ENCODE peak calls at places on chromosomes 6 and 20, in four cellular contexts. One of them, this sample, is unnamed.

GRCh38 chr6:29561091-29561490 is 1.6 kb upstream of the UBD start:
- DNase-seq in fibroblast of the aortic adventitia: no peak
- DNase-seq in pancreas: no peak
- DNase-seq in lung: no peak
- DNase-seq in this sample: no peak

GRCh38 chr6:139473239-139473701 is 98.8 kb upstream of the CITED2 start:
- DNase-seq in fibroblast of the aortic adventitia: peak
- DNase-seq in lung: no peak
- DNase-seq in pancreas: peak
- DNase-seq in this sample: no peak

GRCh38 chr6:103017878-103018277 is 1624.4 kb downstream of the GRIK2 start:
- DNase-seq in fibroblast of the aortic adventitia: no peak
- DNase-seq in pancreas: no peak
- DNase-seq in lung: no peak
- DNase-seq in this sample: no peak

GRCh38 chr6:113120577-113121285 is 736.4 kb upstream of the MARCKS start:
- DNase-seq in fibroblast of the aortic adventitia: peak
- DNase-seq in lung: no peak
- DNase-seq in pancreas: no peak
- DNase-seq in this sample: no peak

GRCh38 chr20:14431568-14431967 is 94.2 kb upstream of the FLRT3 start:
- DNase-seq in pancreas: no peak
- DNase-seq in lung: no peak
- DNase-seq in fibroblast of the aortic adventitia: no peak
- DNase-seq in this sample: no peak

GRCh38 chr6:131754715-131755567 is 44.1 kb upstream of the CTAGE9 start:
- DNase-seq in pancreas: no peak
- DNase-seq in lung: no peak
- DNase-seq in fibroblast of the aortic adventitia: no peak
- DNase-seq in this sample: no peak

GRCh38 chr20:51750037-51750769 is 18.0 kb downstream of the ATP9A start:
- DNase-seq in pancreas: peak
- DNase-seq in lung: peak
- DNase-seq in fibroblast of the aortic adventitia: peak
- DNase-seq in this sample: peak

GRCh38 chr6:169803291-169803811 is 51.9 kb downstream of the ERMARD start:
- DNase-seq in lung: peak
- DNase-seq in fibroblast of the aortic adventitia: no peak
- DNase-seq in pancreas: peak
- DNase-seq in this sample: no peak

GRCh38 chr20:15011631-15012030 is 674.2 kb upstream of the FLRT3 start:
- DNase-seq in pancreas: no peak
- DNase-seq in lung: no peak
- DNase-seq in fibroblast of the aortic adventitia: no peak
- DNase-seq in this sample: no peak

GRCh38 chr6:35919827-35920751 is 809 bp downstream of the SRPK1 start:
- DNase-seq in fibroblast of the aortic adventitia: peak
- DNase-seq in pancreas: peak
- DNase-seq in lung: peak
- DNase-seq in this sample: peak

GRCh38 chr6:43269273-43270007 is 26.2 kb downstream of the TTBK1 start:
- DNase-seq in pancreas: peak
- DNase-seq in fibroblast of the aortic adventitia: no peak
- DNase-seq in lung: no peak
- DNase-seq in this sample: peak

GRCh38 chr6:91697010-91697694 is 1110.3 kb upstream of the MAP3K7 start:
- DNase-seq in pancreas: no peak
- DNase-seq in lung: no peak
- DNase-seq in fibroblast of the aortic adventitia: no peak
- DNase-seq in this sample: no peak

GRCh38 chr6:90496617-90497016 is 90.3 kb downstream of the MAP3K7 start:
- DNase-seq in fibroblast of the aortic adventitia: no peak
- DNase-seq in pancreas: no peak
- DNase-seq in lung: no peak
- DNase-seq in this sample: no peak

GRCh38 chr20:51586005-51586440 is 43.5 kb upstream of the NFATC2 start:
- DNase-seq in fibroblast of the aortic adventitia: peak
- DNase-seq in pancreas: no peak
- DNase-seq in lung: no peak
- DNase-seq in this sample: no peak

GRCh38 chr20:35551485-35551884 is 9.6 kb downstream of the ERGIC3 start:
- DNase-seq in fibroblast of the aortic adventitia: no peak
- DNase-seq in lung: no peak
- DNase-seq in pancreas: no peak
- DNase-seq in this sample: no peak

GRCh38 chr20:478949-479429 is 16.7 kb upstream of the TBC1D20 start:
- DNase-seq in pancreas: no peak
- DNase-seq in fibroblast of the aortic adventitia: peak
- DNase-seq in lung: no peak
- DNase-seq in this sample: no peak

GRCh38 chr6:46612645-46613044 is 40.0 kb downstream of the CYP39A1 start:
- DNase-seq in fibroblast of the aortic adventitia: no peak
- DNase-seq in lung: no peak
- DNase-seq in pancreas: no peak
- DNase-seq in this sample: no peak

GRCh38 chr6:16358531-16359138 is 120.2 kb downstream of the GMPR start:
- DNase-seq in pancreas: no peak
- DNase-seq in fibroblast of the aortic adventitia: no peak
- DNase-seq in lung: no peak
- DNase-seq in this sample: peak

GRCh38 chr20:61449057-61449456 is 197.0 kb downstream of the CDH4 start:
- DNase-seq in lung: no peak
- DNase-seq in pancreas: no peak
- DNase-seq in fibroblast of the aortic adventitia: no peak
- DNase-seq in this sample: no peak

GRCh38 chr20:63947638-63948456 is 8.4 kb downstream of the UCKL1 start:
- DNase-seq in pancreas: peak
- DNase-seq in lung: no peak
- DNase-seq in fibroblast of the aortic adventitia: no peak
- DNase-seq in this sample: no peak

GRCh38 chr20:33871362-33871761 is 60.2 kb downstream of the CHMP4B start:
- DNase-seq in fibroblast of the aortic adventitia: peak
- DNase-seq in lung: no peak
- DNase-seq in pancreas: no peak
- DNase-seq in this sample: peak

DNA sequence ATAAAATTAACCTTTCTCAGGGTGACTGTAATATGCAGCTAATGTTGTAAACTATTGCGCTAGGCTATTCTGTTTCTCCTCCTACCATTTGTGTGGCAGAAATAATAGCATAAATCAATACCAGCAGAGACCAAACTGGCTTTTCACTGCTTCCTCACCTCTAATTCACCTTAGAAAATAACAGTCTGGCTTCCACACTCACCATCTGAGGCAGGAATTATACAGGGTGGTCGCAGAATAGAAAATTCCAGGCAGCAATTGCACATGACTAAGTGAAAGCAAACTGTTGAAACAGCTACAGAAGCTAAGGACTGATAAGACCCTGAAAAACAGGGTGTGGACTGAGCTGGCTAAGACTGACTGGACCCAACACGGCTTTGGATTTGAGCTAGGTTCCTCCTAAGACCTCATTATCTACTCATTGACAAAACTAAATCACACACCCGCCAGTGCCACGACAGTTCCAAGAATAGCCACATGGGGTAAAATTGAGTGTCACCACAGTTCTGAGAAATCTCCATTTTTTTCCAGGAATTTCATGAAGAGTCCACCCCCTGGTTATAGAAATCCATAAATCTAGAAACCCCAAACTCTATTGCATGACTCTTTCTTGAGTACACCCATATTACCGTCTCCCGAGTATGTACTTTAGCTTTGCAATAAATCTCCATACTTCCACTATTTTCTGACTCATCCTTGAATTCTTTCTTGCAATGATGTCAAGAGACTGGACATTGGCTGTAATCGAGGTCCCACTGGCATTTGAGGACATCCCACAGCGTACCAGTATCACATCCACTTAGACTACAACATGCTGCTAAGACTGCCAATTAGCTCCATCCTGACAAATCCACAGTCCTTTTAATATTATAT is 60.9 kb upstream of the KCNQ5 start:
- DNase-seq in fibroblast of the aortic adventitia: peak
- DNase-seq in lung: no peak
- DNase-seq in pancreas: no peak
- DNase-seq in this sample: no peak
- TF ChIP-seq CTCF in fibroblast of the aortic adventitia: peak
- TF ChIP-seq CTCF in lung: no peak
- TF ChIP-seq CTCF in pancreas: no peak
- TF ChIP-seq CTCF in this sample: no peak

GRCh38 chr6:5395719-5396118 is 134.4 kb downstream of the FARS2 start:
- DNase-seq in pancreas: no peak
- DNase-seq in lung: no peak
- DNase-seq in fibroblast of the aortic adventitia: no peak
- DNase-seq in this sample: no peak
- TF ChIP-seq CTCF in pancreas: no peak
- TF ChIP-seq CTCF in lung: no peak
- TF ChIP-seq CTCF in fibroblast of the aortic adventitia: peak
- TF ChIP-seq CTCF in this sample: no peak

GRCh38 chr6:5745081-5745480 is 261.6 kb downstream of the NRN1 start:
- DNase-seq in lung: no peak
- DNase-seq in fibroblast of the aortic adventitia: no peak
- DNase-seq in pancreas: no peak
- DNase-seq in this sample: no peak

GRCh38 chr6:5747379-5747778 is 259.3 kb downstream of the NRN1 start:
- DNase-seq in pancreas: no peak
- DNase-seq in fibroblast of the aortic adventitia: no peak
- DNase-seq in lung: no peak
- DNase-seq in this sample: no peak

GRCh38 chr6:5744497-5744896 is 262.2 kb downstream of the NRN1 start:
- DNase-seq in pancreas: no peak
- DNase-seq in fibroblast of the aortic adventitia: no peak
- DNase-seq in lung: no peak
- DNase-seq in this sample: peak

GRCh38 chr6:5749016-5749665 is 257.6 kb downstream of the NRN1 start:
- DNase-seq in fibroblast of the aortic adventitia: no peak
- DNase-seq in pancreas: no peak
- DNase-seq in lung: no peak
- DNase-seq in this sample: no peak

DNA sequence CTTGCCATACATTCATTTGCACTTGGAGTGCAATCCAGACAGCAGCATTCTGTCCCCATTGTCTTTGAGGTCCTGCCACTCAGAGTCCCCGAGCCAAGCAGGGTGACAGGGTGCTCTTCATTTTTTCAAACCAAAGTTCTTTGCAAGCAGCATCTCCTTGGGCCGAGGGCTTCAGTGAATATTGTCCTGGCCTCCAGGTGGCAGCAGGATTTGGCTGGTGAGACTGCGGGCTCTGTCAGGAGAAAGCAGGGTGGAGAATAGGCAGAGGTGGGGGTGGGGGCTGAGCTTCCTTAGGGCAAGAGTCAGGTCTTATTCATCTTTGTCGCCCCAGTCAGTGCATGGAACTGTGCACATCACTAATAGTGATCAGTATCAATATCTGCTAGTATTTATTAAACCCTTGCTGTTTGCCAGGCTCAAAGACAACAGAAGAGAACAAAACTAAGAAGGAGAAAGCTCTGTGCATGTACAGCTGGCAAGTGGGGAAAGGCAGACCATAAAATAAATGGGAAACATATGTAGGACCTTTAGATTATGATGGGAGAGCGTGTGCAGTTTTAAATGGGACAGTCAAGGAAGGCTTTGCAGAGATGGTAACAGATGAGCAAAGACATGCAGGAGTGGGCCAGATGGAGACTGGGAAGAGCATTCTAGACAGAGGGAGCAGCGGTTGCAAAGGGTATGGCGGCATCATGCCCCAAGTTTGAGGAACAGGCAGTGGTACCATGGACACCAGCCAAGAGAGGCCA is 260.2 kb downstream of the NRN1 start:
- DNase-seq in pancreas: no peak
- DNase-seq in fibroblast of the aortic adventitia: no peak
- DNase-seq in lung: no peak
- DNase-seq in this sample: no peak
- TF ChIP-seq CTCF in pancreas: no peak
- TF ChIP-seq CTCF in fibroblast of the aortic adventitia: peak
- TF ChIP-seq CTCF in lung: no peak
- TF ChIP-seq CTCF in this sample: no peak

GRCh38 chr6:149484733-149485700 is at the start of gene ZC3H12D:
- DNase-seq in pancreas: no peak
- DNase-seq in lung: no peak
- DNase-seq in fibroblast of the aortic adventitia: peak
- DNase-seq in this sample: peak
- TF ChIP-seq CTCF in pancreas: no peak
- TF ChIP-seq CTCF in lung: no peak
- TF ChIP-seq CTCF in fibroblast of the aortic adventitia: no peak
- TF ChIP-seq CTCF in this sample: peak

DNA sequence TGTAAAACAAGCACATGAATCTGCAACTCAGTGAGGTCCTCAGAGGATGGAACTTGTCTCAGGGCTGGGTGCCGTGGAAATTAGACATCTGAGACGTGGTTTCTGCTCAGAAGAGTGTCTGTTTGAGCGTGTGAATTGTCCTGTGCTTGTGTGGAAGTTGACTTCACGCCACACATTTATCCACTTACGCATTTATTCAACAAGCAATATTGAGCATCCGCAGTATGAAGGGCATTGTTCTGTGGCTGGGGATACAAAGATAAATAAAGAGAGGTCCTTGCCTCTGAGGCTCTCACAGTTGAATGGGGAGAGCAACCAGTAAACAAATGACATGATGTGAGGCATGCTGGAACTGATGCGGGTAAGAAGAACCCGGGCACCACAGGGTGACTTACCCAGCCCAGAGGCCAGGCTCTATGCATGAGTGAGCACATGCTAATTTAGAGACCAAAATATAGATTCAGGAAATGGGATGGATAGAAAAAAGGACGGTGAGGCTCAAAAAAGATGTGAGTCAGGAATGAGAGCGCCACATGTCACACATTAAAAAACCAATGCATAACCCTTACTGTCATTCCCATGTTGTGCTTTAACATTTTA is 60.4 kb downstream of the SOBP start:
- DNase-seq in pancreas: no peak
- DNase-seq in fibroblast of the aortic adventitia: no peak
- DNase-seq in lung: no peak
- DNase-seq in this sample: no peak
- TF ChIP-seq CTCF in pancreas: no peak
- TF ChIP-seq CTCF in fibroblast of the aortic adventitia: no peak
- TF ChIP-seq CTCF in lung: no peak
- TF ChIP-seq CTCF in this sample: no peak

This sample was measured in transverse colon.